ENCODE peak calls at places on chromosome 21, in six cellular contexts. D is Daoy; C is AG09319; T is NCI-H774; Q is T follicular helper cell; O is activated T-helper 2 cell treated with anti-CD3 and anti-CD28 coated beads, Interferon-gamma antibody, Interleukin-2, Interleukin-4, amounts not matched to agents 10 μg/mL and 5 μg/mL and 100 μg/mL, durations not matched to agents 14 hours and 24 hours and 36 hours. M is an unnamed sample.

GRCh38 chr21:42818328-42818749 is 61.0 kb downstream of the WDR4 start:
- DNase-seq in D (peak; percentile 55), C (peak; percentile 11), T (no peak), Q (peak; percentile 48), O (peak; percentile 36), M (peak; percentile 74)

GRCh38 chr21:26833460-26833939 is 11.7 kb downstream of the ADAMTS1 start:
- DNase-seq in D (no peak), C (no peak), T (no peak), Q (no peak), O (no peak), M (no peak)

GRCh38 chr21:42153046-42153685 is 65.8 kb upstream of the ABCG1 start:
- DNase-seq in D (no peak), C (no peak), T (no peak), Q (no peak), O (no peak), M (no peak)

GRCh38 chr21:45080639-45081414 is 6.4 kb downstream of the ADARB1 start:
- DNase-seq in D (no peak), C (no peak), T (no peak), Q (peak; percentile 39), O (peak; percentile 34), M (no peak)

GRCh38 chr21:41876928-41877652 is 2.1 kb downstream of the PRDM15 start:
- DNase-seq in D (no peak), C (no peak), T (no peak), Q (no peak), O (no peak), M (no peak)

GRCh38 chr21:37061926-37062591 is 10.8 kb downstream of the PIGP start:
- DNase-seq in D (peak; percentile 88), C (no peak), T (no peak), Q (no peak), O (no peak), M (no peak)

GRCh38 chr21:17612023-17612564 is 607 bp downstream of the BTG3 start:
- DNase-seq in D (peak; percentile 69), C (no peak), T (no peak), Q (peak; percentile 6), O (peak; percentile 17), M (peak; percentile 23)

GRCh38 chr21:36790616-36791015 is 91.7 kb downstream of the SIM2 start:
- DNase-seq in D (no peak), C (no peak), T (no peak), Q (no peak), O (no peak), M (no peak)

GRCh38 chr21:45146801-45147200 is 72.4 kb downstream of the ADARB1 start:
- DNase-seq in D (no peak), C (no peak), T (no peak), Q (no peak), O (no peak), M (no peak)

GRCh38 chr21:38669186-38669585 is 136.5 kb upstream of the ETS2 start:
- DNase-seq in D (peak; percentile 23), C (no peak), T (peak; percentile 36), Q (no peak), O (no peak), M (no peak)

GRCh38 chr21:42269382-42269781 is 45.8 kb downstream of the TFF3 start:
- DNase-seq in D (no peak), C (no peak), T (no peak), Q (no peak), O (no peak), M (no peak)